ENCODE peak calls at places on chromosomes 1 and 21, in four cellular contexts. One of them, this sample, is unnamed.

GRCh38 chr1:207565546-207566468 is 69.8 kb downstream of the CR1 start:
- DNase-seq in A549: peak
- DNase-seq in GM18507: no peak
- DNase-seq in tibial artery: no peak
- DNase-seq in this sample: no peak

GRCh38 chr1:208511242-208511860 is 267.2 kb upstream of the PLXNA2 start:
- DNase-seq in A549: no peak
- DNase-seq in GM18507: no peak
- DNase-seq in tibial artery: no peak
- DNase-seq in this sample: no peak

GRCh38 chr1:222167896-222168295 is 380.0 kb downstream of the HHIPL2 start:
- DNase-seq in GM18507: no peak
- DNase-seq in tibial artery: no peak
- DNase-seq in A549: no peak
- DNase-seq in this sample: no peak

GRCh38 chr1:244353572-244354091 is 98.1 kb downstream of the ADSS2 start:
- DNase-seq in tibial artery: peak
- DNase-seq in A549: peak
- DNase-seq in GM18507: no peak
- DNase-seq in this sample: peak

GRCh38 chr1:37602750-37603694 is 7.3 kb upstream of the GNL2 start:
- DNase-seq in GM18507: peak
- DNase-seq in tibial artery: no peak
- DNase-seq in A549: peak
- DNase-seq in this sample: no peak

GRCh38 chr1:111989531-111990025 is at the start of gene KCND3:
- DNase-seq in tibial artery: no peak
- DNase-seq in GM18507: no peak
- DNase-seq in A549: no peak
- DNase-seq in this sample: no peak

GRCh38 chr1:154626456-154627246 is 18.7 kb upstream of the ADAR start:
- DNase-seq in tibial artery: no peak
- DNase-seq in A549: peak
- DNase-seq in GM18507: no peak
- DNase-seq in this sample: no peak

GRCh38 chr1:85188530-85188929 is 12.3 kb downstream of the SYDE2 start:
- DNase-seq in tibial artery: no peak
- DNase-seq in GM18507: no peak
- DNase-seq in A549: no peak
- DNase-seq in this sample: no peak

GRCh38 chr1:43879414-43879813 is 54.2 kb upstream of the ARTN start:
- DNase-seq in GM18507: no peak
- DNase-seq in tibial artery: no peak
- DNase-seq in A549: no peak
- DNase-seq in this sample: no peak

GRCh38 chr1:1069711-1070676 is 4.1 kb downstream of the RNF223 start:
- DNase-seq in GM18507: no peak
- DNase-seq in tibial artery: no peak
- DNase-seq in A549: no peak
- DNase-seq in this sample: no peak

GRCh38 chr1:162632234-162632666 is at the start of gene DDR2:
- DNase-seq in A549: no peak
- DNase-seq in tibial artery: peak
- DNase-seq in GM18507: no peak
- DNase-seq in this sample: peak

GRCh38 chr1:192974701-192975100 is 84.5 kb downstream of the UCHL5 start:
- DNase-seq in A549: no peak
- DNase-seq in tibial artery: no peak
- DNase-seq in GM18507: no peak
- DNase-seq in this sample: no peak

GRCh38 chr1:80218112-80218511 is 1211.6 kb upstream of the ADGRL4 start:
- DNase-seq in GM18507: no peak
- DNase-seq in A549: peak
- DNase-seq in tibial artery: no peak
- DNase-seq in this sample: no peak

GRCh38 chr21:42536601-42537000 is 22.9 kb downstream of the SLC37A1 start:
- DNase-seq in GM18507: no peak
- DNase-seq in tibial artery: no peak
- DNase-seq in A549: no peak
- DNase-seq in this sample: peak

GRCh38 chr1:240619901-240620621 is 8.1 kb upstream of the GREM2 start:
- DNase-seq in tibial artery: no peak
- DNase-seq in A549: no peak
- DNase-seq in GM18507: no peak
- DNase-seq in this sample: no peak

GRCh38 chr1:233393084-233393840 is 65.7 kb downstream of the MAP3K21 start:
- DNase-seq in tibial artery: no peak
- DNase-seq in A549: no peak
- DNase-seq in GM18507: no peak
- DNase-seq in this sample: no peak

GRCh38 chr1:58047265-58047858 is 499.2 kb downstream of the OMA1 start:
- DNase-seq in tibial artery: no peak
- DNase-seq in A549: peak
- DNase-seq in GM18507: peak
- DNase-seq in this sample: no peak

GRCh38 chr1:4407851-4408250 is 246.6 kb upstream of the AJAP1 start:
- DNase-seq in A549: no peak
- DNase-seq in GM18507: no peak
- DNase-seq in tibial artery: no peak
- DNase-seq in this sample: no peak

GRCh38 chr21:37005548-37006242 is 807 bp upstream of the RIPPLY3 start:
- DNase-seq in A549: no peak
- DNase-seq in GM18507: no peak
- DNase-seq in tibial artery: no peak
- DNase-seq in this sample: no peak

GRCh38 chr1:9710037-9710436 is 58.5 kb downstream of the PIK3CD start:
- DNase-seq in A549: no peak
- DNase-seq in tibial artery: no peak
- DNase-seq in GM18507: no peak
- DNase-seq in this sample: no peak

GRCh38 chr1:51306950-51307349 is 23.4 kb downstream of the TTC39A start:
- DNase-seq in A549: no peak
- DNase-seq in GM18507: no peak
- DNase-seq in tibial artery: no peak
- DNase-seq in this sample: no peak

GRCh38 chr1:39639333-39640130 is at the start of gene HEYL:
- DNase-seq in tibial artery: peak
- DNase-seq in A549: peak
- DNase-seq in GM18507: no peak
- DNase-seq in this sample: no peak

GRCh38 chr1:168736450-168736980 is 7.5 kb upstream of the DPT start:
- DNase-seq in A549: no peak
- DNase-seq in GM18507: no peak
- DNase-seq in tibial artery: no peak
- DNase-seq in this sample: no peak

GRCh38 chr1:100597069-100597741 is 59.3 kb downstream of the GPR88 start:
- DNase-seq in A549: no peak
- DNase-seq in tibial artery: no peak
- DNase-seq in GM18507: no peak
- DNase-seq in this sample: no peak

GRCh38 chr1:205977348-205978014 is 25.7 kb downstream of the RAB7B start:
- DNase-seq in tibial artery: no peak
- DNase-seq in GM18507: peak
- DNase-seq in A549: peak
- DNase-seq in this sample: no peak

GRCh38 chr1:17802945-17803344 is 47.8 kb downstream of the ACTL8 start:
- DNase-seq in A549: no peak
- DNase-seq in GM18507: no peak
- DNase-seq in tibial artery: no peak
- DNase-seq in this sample: peak

This sample was measured in suprapubic skin.